ENCODE peak calls at places on chromosome X, in seven cellular contexts. N is HepG2, Y is ovary, D is H1, W is lower leg skin, K is IMR-90, I is H54. U is an unnamed sample.

GRCh38 chrX:44784241-44784640 is 59.6 kb upstream of the DUSP21 start:
- DNase-seq in N (no peak), Y (no peak), D (no peak), W (no peak), K (no peak), I (no peak), U (no peak)

GRCh38 chrX:65987856-65988255 is 52.0 kb downstream of the VSIG4 start:
- DNase-seq in N (no peak), Y (no peak), D (no peak), W (no peak), K (no peak), I (no peak), U (no peak)

GRCh38 chrX:36199926-36200325 is 280.4 kb downstream of the CFAP47 start:
- DNase-seq in N (no peak), Y (no peak), D (no peak), W (no peak), K (no peak), I (no peak), U (no peak)

GRCh38 chrX:43446752-43447151 is 209.3 kb upstream of the MAOA start:
- DNase-seq in N (no peak), Y (no peak), D (no peak), W (no peak), K (no peak), I (no peak), U (no peak)

GRCh38 chrX:63656871-63657580 is 128.0 kb downstream of the ARHGEF9 start:
- DNase-seq in N (no peak), Y (no peak), D (no peak), W (no peak), K (peak), I (peak), U (peak)

GRCh38 chrX:40922307-40922706 is 162.9 kb upstream of the USP9X start:
- DNase-seq in N (peak), Y (no peak), D (no peak), W (no peak), K (peak), I (no peak), U (no peak)

GRCh38 chrX:44874481-44875184 is 1.6 kb downstream of the KDM6A start:
- DNase-seq in N (no peak), Y (no peak), D (no peak), W (peak), K (peak), I (no peak), U (peak)

GRCh38 chrX:46686003-46686645 is 72.8 kb downstream of the SLC9A7 start:
- DNase-seq in N (peak), Y (no peak), D (no peak), W (peak), K (peak), I (no peak), U (no peak)

GRCh38 chrX:37846558-37846933 is 825 bp downstream of the DYNLT3 start:
- DNase-seq in N (no peak), Y (no peak), D (no peak), W (no peak), K (no peak), I (no peak), U (no peak)

GRCh38 chrX:46755656-46756055 is 3.3 kb downstream of the SLC9A7 start:
- DNase-seq in N (no peak), Y (no peak), D (no peak), W (no peak), K (no peak), I (no peak), U (no peak)

GRCh38 chrX:119075271-119075670 is 2.5 kb downstream of the CT47C1 start:
- DNase-seq in N (no peak), Y (no peak), D (no peak), W (no peak), K (no peak), I (no peak), U (no peak)

GRCh38 chrX:7264399-7264798 is 116.4 kb upstream of the PUDP start:
- DNase-seq in N (no peak), Y (no peak), D (no peak), W (no peak), K (no peak), I (no peak), U (no peak)

GRCh38 chrX:45295587-45295986 is 94.9 kb upstream of the DIPK2B start:
- DNase-seq in N (peak), Y (no peak), D (no peak), W (no peak), K (peak), I (no peak), U (no peak)

DNA sequence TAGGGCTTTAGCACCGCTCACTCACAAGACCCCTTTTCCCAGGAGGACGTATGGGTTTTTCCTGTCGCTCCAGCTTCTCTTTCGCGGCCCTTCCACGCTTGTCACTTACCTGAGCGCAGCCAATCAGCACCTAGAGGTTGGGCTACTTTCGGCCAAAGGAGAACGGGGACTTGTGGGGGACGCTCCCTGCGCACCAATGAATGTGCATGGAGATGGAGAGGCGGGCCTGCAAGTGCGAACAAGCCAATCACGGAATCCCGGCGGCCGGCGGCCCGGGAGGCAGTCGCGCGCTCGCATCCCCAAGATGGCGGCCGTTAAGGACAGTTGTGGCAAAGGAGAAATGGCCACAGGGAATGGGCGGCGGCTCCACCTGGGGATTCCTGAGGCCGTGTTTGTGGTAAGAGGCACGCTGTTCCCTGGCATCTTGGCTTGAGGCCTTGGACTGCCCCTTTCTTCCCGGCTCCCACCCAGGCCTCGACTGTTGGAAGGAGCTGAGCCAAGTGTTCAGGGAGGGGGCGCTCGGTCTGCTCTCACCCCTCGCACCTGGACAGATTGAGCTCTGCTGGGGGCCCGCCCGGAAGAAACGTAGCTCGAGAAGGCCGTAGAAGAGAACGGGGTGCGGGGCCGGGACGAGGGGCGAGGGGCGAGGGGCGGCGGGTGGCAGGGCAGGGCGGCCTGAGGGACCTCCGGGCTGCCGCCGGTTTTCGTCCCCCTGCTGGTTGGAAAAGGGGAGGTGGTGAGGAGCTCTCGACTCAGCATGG is at the start of gene VBP1:
- DNase-seq in N (peak), Y (peak), D (peak), W (peak), K (peak), I (peak), U (peak)
- TF ChIP-seq POLR2A in N (peak), Y (peak), D (peak), W (no peak), K (peak), I (peak), U (no peak)

GRCh38 chrX:1355131-1355799 is 18.7 kb downstream of the IL3RA start:
- DNase-seq in N (no peak), Y (peak), D (no peak), W (no peak), K (no peak), I (no peak), U (no peak)
- TF ChIP-seq POLR2A in N (no peak), Y (no peak), D (no peak), W (no peak), K (no peak), I (no peak), U (no peak)

DNA sequence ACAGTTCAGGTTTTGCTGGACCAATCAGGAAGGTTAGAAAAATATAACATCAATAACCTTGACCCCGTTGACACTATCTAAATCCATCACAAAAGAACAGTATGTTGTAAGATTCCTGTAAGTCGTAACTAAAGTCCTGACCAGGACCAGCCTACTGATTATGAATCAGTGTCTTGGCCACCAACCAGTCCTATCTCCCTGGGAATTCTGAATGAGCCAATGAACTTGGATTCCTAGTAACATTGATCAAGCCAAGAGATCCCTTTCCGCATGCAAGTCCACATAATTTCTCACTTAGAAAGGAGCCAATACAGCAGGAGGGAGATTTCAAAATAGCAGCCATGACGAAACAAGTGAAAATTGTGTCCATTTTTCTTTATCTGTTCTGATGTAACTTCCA is 9.5 kb downstream of the XPNPEP2 start:
- DNase-seq in N (no peak), Y (no peak), D (no peak), W (peak), K (peak), I (no peak), U (peak)
- TF ChIP-seq POLR2A in N (no peak), Y (no peak), D (no peak), W (no peak), K (no peak), I (no peak), U (no peak)

GRCh38 chrX:100643943-100644587 is at the start of gene SRPX2:
- DNase-seq in N (no peak), Y (peak), D (no peak), W (peak), K (peak), I (peak), U (peak)
- TF ChIP-seq POLR2A in N (no peak), Y (no peak), D (no peak), W (no peak), K (peak), I (no peak), U (no peak)

GRCh38 chrX:19514791-19515614 is at the start of gene MAP3K15:
- DNase-seq in N (peak), Y (peak), D (no peak), W (no peak), K (no peak), I (no peak), U (no peak)
- TF ChIP-seq POLR2A in N (peak), Y (no peak), D (peak), W (no peak), K (no peak), I (no peak), U (no peak)

U was measured in heart left ventricle.